ENCODE peak calls at places on chromosomes 16 and 17, in eight cellular contexts. W is NCI-H524 treated with DMSO at 0.1 percent for 48 hours; V is Right ventricle myocardium superior; E is activated naive CD4-positive, alpha-beta T cell treated with anti-CD3 and anti-CD28 coated beads, Interleukin-2, amount 50 U/mL, for 16 hours; G is DMS 273 treated with DMSO at 0.1 percent for 48 hours; Q is A673; A is stimulated activated CD8-positive, alpha-beta memory T cell treated with anti-CD3 and anti-CD28 coated beads, Interleukin-15, amount 100 ng/mL, for 24 hours; X is EH. D is an unnamed sample.

GRCh38 chr16:8634991-8635736 is 13.7 kb downstream of the METTL22 start:
- DNase-seq in W (no peak), V (no peak), E (no peak), G (no peak), Q (peak), A (no peak), X (peak), D (peak)

GRCh38 chr17:2450016-2450650 is 49.3 kb upstream of the MNT start:
- DNase-seq in W (no peak), V (no peak), E (no peak), G (no peak), Q (no peak), A (no peak), X (no peak), D (no peak)

GRCh38 chr17:77696720-77697460 is 261.6 kb upstream of the TNRC6C start:
- DNase-seq in W (no peak), V (no peak), E (no peak), G (no peak), Q (no peak), A (no peak), X (no peak), D (no peak)

GRCh38 chr16:67212766-67213165 is 13.8 kb downstream of the ELMO3 start:
- DNase-seq in W (no peak), V (no peak), E (no peak), G (no peak), Q (no peak), A (no peak), X (no peak), D (no peak)

GRCh38 chr16:76059701-76060100 is 217.5 kb upstream of the CNTNAP4 start:
- DNase-seq in W (no peak), V (no peak), E (no peak), G (no peak), Q (no peak), A (no peak), X (no peak), D (no peak)

GRCh38 chr16:74691093-74691855 is 9.4 kb downstream of the MLKL start:
- DNase-seq in W (no peak), V (no peak), E (no peak), G (no peak), Q (no peak), A (no peak), X (peak), D (no peak)

GRCh38 chr17:8056232-8056975 is 17.5 kb downstream of the ALOX15B start:
- DNase-seq in W (no peak), V (peak), E (no peak), G (no peak), Q (no peak), A (no peak), X (peak), D (peak)

GRCh38 chr17:5784791-5785190 is 200.5 kb upstream of the NLRP1 start:
- DNase-seq in W (no peak), V (no peak), E (no peak), G (no peak), Q (no peak), A (no peak), X (no peak), D (no peak)

GRCh38 chr16:51359141-51359960 is 208.3 kb upstream of the SALL1 start:
- DNase-seq in W (no peak), V (peak), E (no peak), G (no peak), Q (no peak), A (no peak), X (no peak), D (no peak)

GRCh38 chr16:84228321-84228838 is 11.4 kb downstream of the KCNG4 start:
- DNase-seq in W (peak), V (peak), E (no peak), G (peak), Q (no peak), A (no peak), X (peak), D (peak)

GRCh38 chr16:57795431-57795878 is 6.8 kb downstream of the KIFC3 start:
- DNase-seq in W (peak), V (no peak), E (no peak), G (peak), Q (peak), A (no peak), X (peak), D (no peak)

GRCh38 chr16:22092143-22092933 is at the start of gene VWA3A:
- DNase-seq in W (no peak), V (no peak), E (no peak), G (no peak), Q (no peak), A (no peak), X (peak), D (peak)

GRCh38 chr16:11621920-11622651 is 35.4 kb upstream of the LITAF start:
- DNase-seq in W (no peak), V (peak), E (peak), G (no peak), Q (no peak), A (peak), X (peak), D (no peak)

GRCh38 chr17:59330314-59330942 is 1.0 kb upstream of the YPEL2 start:
- DNase-seq in W (no peak), V (no peak), E (no peak), G (peak), Q (no peak), A (no peak), X (no peak), D (no peak)

GRCh38 chr16:88681709-88682451 is 4.4 kb downstream of the SNAI3 start:
- DNase-seq in W (no peak), V (peak), E (peak), G (no peak), Q (no peak), A (no peak), X (no peak), D (no peak)

GRCh38 chr17:2195729-2196128 is 107.9 kb downstream of the SMG6 start:
- DNase-seq in W (no peak), V (no peak), E (peak), G (no peak), Q (no peak), A (no peak), X (peak), D (no peak)

GRCh38 chr17:40121886-40122465 is at the start of gene MSL1:
- DNase-seq in W (no peak), V (peak), E (peak), G (no peak), Q (peak), A (peak), X (peak), D (peak)

GRCh38 chr17:59804910-59805381 is 87.8 kb downstream of the TUBD1 start:
- DNase-seq in W (peak), V (no peak), E (no peak), G (peak), Q (peak), A (no peak), X (peak), D (no peak)